ENCODE peak calls at places on chromosomes 13 and 19, in five cellular contexts. B, V, I, R and U are unnamed samples. For H3K9me3 and H3K4me1, the result is how much of the 10 kb centered on the place peaks cover.

GRCh38 chr13:60583196-60583908 is 186.3 kb downstream of the TDRD3 start:
- DNase-seq in B (no peak), I (peak), V (peak), R (peak), U (peak)

GRCh38 chr13:40440990-40441820 is 225.2 kb downstream of the FOXO1 start:
- DNase-seq in R (no peak), V (peak), B (no peak), I (no peak), U (no peak)

GRCh38 chr19:18414504-18415176 is 4.6 kb upstream of the SSBP4 start:
- DNase-seq in B (no peak), R (peak), I (no peak), V (no peak), U (no peak)

GRCh38 chr19:51259348-51260245 is 8.7 kb downstream of the SIGLECL1 start:
- DNase-seq in I (peak), R (peak), B (peak), V (no peak), U (peak)

GRCh38 chr13:21639604-21640003 is 31.3 kb upstream of the FGF9 start:
- DNase-seq in I (no peak), B (no peak), R (peak), V (no peak), U (no peak)

GRCh38 chr13:98979012-98979411 is 1.1 kb upstream of the DOCK9 start:
- DNase-seq in I (no peak), V (no peak), R (no peak), B (no peak), U (no peak)

GRCh38 chr13:42968906-42969305 is 23.1 kb downstream of the EPSTI1 start:
- DNase-seq in I (no peak), V (no peak), B (no peak), R (no peak), U (no peak)

GRCh38 chr13:31923134-31923763 is 108.3 kb upstream of the FRY start:
- DNase-seq in B (no peak), I (no peak), V (no peak), R (no peak), U (no peak)

GRCh38 chr13:95626768-95627167 is 17.7 kb downstream of the DZIP1 start:
- DNase-seq in B (no peak), R (no peak), V (no peak), I (no peak), U (no peak)

GRCh38 chr13:111158136-111158805 is 43.2 kb downstream of the ARHGEF7 start:
- DNase-seq in I (no peak), V (peak), R (no peak), B (no peak), U (peak)

GRCh38 chr19:27966390-27966816 is 1246.5 kb downstream of the UQCRFS1 start:
- DNase-seq in B (no peak), I (no peak), R (peak), V (no peak), U (peak)

GRCh38 chr13:110944121-110944967 is 29.5 kb upstream of the ANKRD10 start:
- DNase-seq in B (no peak), V (peak), I (peak), R (peak), U (peak)

GRCh38 chr19:49455729-49456128 is 2.7 kb downstream of the ALDH16A1 start:
- DNase-seq in V (no peak), B (no peak), R (no peak), I (no peak), U (peak)

GRCh38 chr13:40064723-40065122 is 409.3 kb downstream of the COG6 start:
- DNase-seq in B (no peak), I (peak), R (no peak), V (peak), U (no peak)

GRCh38 chr19:51742736-51743288 is 8.9 kb downstream of the FPR1 start:
- DNase-seq in R (no peak), I (no peak), B (no peak), V (peak), U (no peak)

GRCh38 chr13:53442979-53443378 is 414.4 kb downstream of the OLFM4 start:
- DNase-seq in R (no peak), B (no peak), I (no peak), V (no peak), U (no peak)

GRCh38 chr13:67238277-67238859 is 8.2 kb upstream of the PCDH9 start:
- DNase-seq in R (no peak), V (peak), B (no peak), I (peak), U (peak)

GRCh38 chr13:101181076-101181685 is 235.1 kb downstream of the NALCN start:
- DNase-seq in V (peak), R (no peak), B (no peak), I (peak), U (no peak)

GRCh38 chr13:21176982-21177284 is 475 bp downstream of the MRPL57 start:
- DNase-seq in I (no peak), R (no peak), B (no peak), V (no peak), U (no peak)

GRCh38 chr13:110592670-110593069 is 22.7 kb upstream of the NAXD start:
- DNase-seq in R (no peak), B (no peak), I (peak), V (peak), U (no peak)

GRCh38 chr19:778910-779653 is 18.2 kb upstream of the PTBP1 start:
- DNase-seq in R (no peak), V (peak), B (no peak), I (peak), U (peak)

GRCh38 chr19:46661735-46662592 is 982 bp upstream of the DACT3 start:
- DNase-seq in B (no peak), R (peak), I (peak), V (peak), U (peak)
- H3K9me3 ChIP-seq in B (under half), R (under half), I (under half), V (under half), U (under half)

DNA sequence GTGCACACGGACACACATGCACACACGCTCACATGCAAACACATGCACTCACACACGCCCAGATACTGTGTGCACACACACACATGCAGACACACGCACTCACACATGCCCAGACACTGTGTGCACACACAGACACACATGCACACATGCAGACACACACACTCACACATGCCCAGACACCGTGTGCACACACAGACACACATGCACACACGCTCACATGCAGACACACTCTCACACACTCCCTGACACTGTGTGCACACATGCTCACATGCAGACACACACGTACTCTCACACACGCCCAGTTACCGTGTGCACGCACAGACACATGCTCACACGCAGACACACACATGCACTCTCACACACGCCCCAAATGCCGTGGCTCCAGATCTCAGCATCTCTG is 137.2 kb upstream of the MCF2L start:
- DNase-seq in I (no peak), R (no peak), V (no peak), B (no peak), U (no peak)
- H3K9ac ChIP-seq in I (no peak), R (no peak), V (no peak), B (no peak), U (no peak)

DNA sequence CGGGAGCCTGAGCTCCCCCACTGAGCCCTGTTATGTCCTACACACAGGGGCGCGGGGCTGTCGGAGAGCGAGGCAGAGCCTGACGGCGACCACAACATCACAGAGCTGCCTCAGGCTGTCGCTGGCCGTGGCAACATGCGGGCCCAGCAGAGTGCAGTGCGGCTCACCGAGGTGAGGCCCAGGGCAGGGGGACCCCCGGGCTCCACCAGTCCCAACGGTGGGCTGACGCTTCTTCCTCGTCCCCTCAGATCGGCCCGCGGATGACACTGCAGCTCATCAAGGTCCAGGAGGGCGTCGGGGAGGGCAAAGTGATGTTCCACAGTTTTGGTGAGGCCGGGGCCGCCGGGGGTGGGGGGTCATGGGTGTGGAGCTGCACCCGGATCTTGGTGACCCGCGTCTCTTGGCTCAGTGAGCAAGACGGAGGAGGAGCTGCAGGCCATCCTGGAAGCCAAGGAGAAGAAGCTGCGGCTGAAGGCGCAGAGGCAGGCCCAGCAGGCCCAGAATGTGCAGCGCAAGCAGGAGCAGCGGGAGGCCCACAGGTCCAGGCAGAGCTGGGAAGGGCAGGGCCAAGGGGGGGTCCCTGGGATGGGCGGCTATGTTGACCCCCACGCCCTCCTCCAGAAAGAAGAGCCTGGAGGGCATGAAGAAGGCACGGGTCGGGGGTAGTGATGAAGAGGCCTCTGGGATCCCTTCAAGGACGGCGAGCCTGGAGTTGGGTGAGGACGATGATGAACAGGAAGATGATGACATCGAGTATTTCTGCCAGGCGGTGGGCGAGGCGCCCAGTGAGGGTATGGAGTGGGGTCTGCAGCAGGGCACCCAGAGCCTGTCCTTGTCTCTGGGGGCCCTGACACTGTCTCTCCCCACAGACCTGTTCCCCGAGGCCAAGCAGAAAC is 1.2 kb upstream of the P2RY11 start:
- DNase-seq in I (no peak), V (no peak), R (no peak), B (no peak), U (no peak)
- H3K4me1 ChIP-seq in I (under half), V (under half), R (under half), B (half or more), U (under half)

DNA sequence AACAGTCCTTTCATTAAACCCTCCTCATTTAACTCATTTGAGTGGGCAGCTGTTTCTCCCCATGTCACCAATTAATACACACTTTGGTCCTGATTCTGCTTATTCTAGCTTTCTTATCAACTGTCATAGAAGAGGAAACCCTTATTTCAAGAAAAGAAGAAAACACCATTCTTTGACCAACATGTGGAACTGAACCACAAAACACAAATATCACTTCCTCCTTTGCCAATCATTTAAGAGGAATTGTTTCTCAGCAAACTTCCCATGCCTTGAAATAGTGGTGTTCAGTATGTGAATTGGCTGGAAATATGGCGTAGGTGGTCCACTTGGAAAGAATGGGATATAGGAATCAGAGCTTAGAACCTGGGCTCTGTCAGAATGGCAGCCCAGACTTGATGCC is 20.4 kb downstream of the MBD3L2B start:
- DNase-seq in B (no peak), R (no peak), V (no peak), I (no peak), U (no peak)
- H3K9me3 ChIP-seq in B (under half), R (under half), V (under half), I (under half), U (under half)

GRCh38 chr19:42628411-42629135 is 33.8 kb upstream of the CEACAM8 start:
- DNase-seq in B (no peak), V (no peak), I (no peak), R (no peak), U (no peak)
- H3K9ac ChIP-seq in B (no peak), V (no peak), I (no peak), R (no peak), U (no peak)

GRCh38 chr13:33206425-33206824 is 79.1 kb downstream of the STARD13 start:
- DNase-seq in V (peak), B (no peak), I (peak), R (no peak), U (peak)

GRCh38 chr13:33205224-33205623 is 80.3 kb downstream of the STARD13 start:
- DNase-seq in B (no peak), I (no peak), R (no peak), V (no peak), U (no peak)

GRCh38 chr13:33205804-33206221 is 79.7 kb downstream of the STARD13 start:
- DNase-seq in V (peak), I (peak), R (peak), B (no peak), U (no peak)

GRCh38 chr13:33202644-33203169 is 82.8 kb downstream of the STARD13 start:
- DNase-seq in B (no peak), R (no peak), V (no peak), I (no peak), U (no peak)

GRCh38 chr13:33204130-33204927 is 81.2 kb downstream of the STARD13 start:
- DNase-seq in V (peak), R (no peak), I (peak), B (peak), U (peak)
- H3K4me1 ChIP-seq in V (under half), R (under half), I (under half), B (under half), U (under half)

DNA sequence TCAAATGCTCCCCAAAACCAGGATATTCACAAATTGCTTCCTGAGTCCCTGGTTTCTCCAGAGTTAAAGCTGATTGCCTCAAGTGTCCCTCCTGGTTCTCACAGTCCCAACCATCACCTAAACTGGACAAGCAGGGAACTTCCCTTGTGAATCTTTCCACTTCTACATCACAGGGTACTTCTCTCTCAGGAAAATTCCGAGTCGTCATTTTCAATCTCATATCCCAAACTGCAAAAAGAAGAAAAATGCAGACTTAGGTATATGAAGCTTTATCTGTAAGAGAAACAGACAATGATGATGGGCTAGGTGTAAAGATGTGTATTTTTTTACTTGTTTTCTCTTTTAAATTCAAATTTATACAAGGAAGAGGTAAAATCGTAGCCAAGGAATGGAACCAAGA is 21.3 kb downstream of the ZNF329 start:
- DNase-seq in I (no peak), B (no peak), R (no peak), V (no peak), U (no peak)
- H3K9me3 ChIP-seq in I (half or more), B (under half), R (half or more), V (under half), U (half or more)